ENCODE peak calls at places on chromosomes 1 and 21, in five cellular contexts. M is GM12878, P is A549, Z is IMR-90, S is HepG2. W is an unnamed sample.

GRCh38 chr1:202228484-202229122 is 35.0 kb downstream of the LGR6 start:
- DNase-seq in M (no peak), Z (no peak), S (no peak), P (no peak), W (no peak)

GRCh38 chr1:85406887-85407593 is 57.9 kb downstream of the DDAH1 start:
- DNase-seq in S (peak; percentile 69), Z (peak; percentile 94), M (no peak), P (peak; percentile 50), W (no peak)

GRCh38 chr1:239387304-239388231 is 1.2 kb downstream of the CHRM3 start:
- DNase-seq in M (no peak), Z (no peak), S (no peak), P (peak; percentile 10), W (no peak)

GRCh38 chr1:153515504-153516394 is 20.0 kb downstream of the S100A6 start:
- DNase-seq in Z (no peak), S (no peak), M (no peak), P (no peak), W (peak; percentile 57)

GRCh38 chr1:55703726-55704363 is 488.7 kb upstream of the USP24 start:
- DNase-seq in S (no peak), P (no peak), Z (peak; percentile 49), M (no peak), W (no peak)

GRCh38 chr1:151211972-151212705 is 13.8 kb downstream of the PIP5K1A start:
- DNase-seq in S (no peak), Z (no peak), M (no peak), P (no peak), W (no peak)

GRCh38 chr1:58047265-58047858 is 499.2 kb downstream of the OMA1 start:
- DNase-seq in Z (no peak), P (peak; percentile 10), M (no peak), S (peak; percentile 6), W (peak; percentile 65)

GRCh38 chr1:3135746-3136455 is 66.9 kb downstream of the PRDM16 start:
- DNase-seq in P (no peak), Z (no peak), M (no peak), S (no peak), W (no peak)

GRCh38 chr21:17050156-17050555 is 462.7 kb upstream of the CXADR start:
- DNase-seq in P (no peak), M (no peak), S (no peak), Z (peak; percentile 1), W (no peak)

GRCh38 chr1:33346921-33347649 is 26.2 kb upstream of the A3GALT2 start:
- DNase-seq in P (peak; percentile 33), Z (peak; percentile 94), M (no peak), S (peak; percentile 94), W (peak; percentile 61)

GRCh38 chr1:91026320-91026719 is 4.5 kb upstream of the ZNF644 start:
- DNase-seq in S (peak; percentile 74), M (no peak), Z (no peak), P (no peak), W (no peak)

DNA sequence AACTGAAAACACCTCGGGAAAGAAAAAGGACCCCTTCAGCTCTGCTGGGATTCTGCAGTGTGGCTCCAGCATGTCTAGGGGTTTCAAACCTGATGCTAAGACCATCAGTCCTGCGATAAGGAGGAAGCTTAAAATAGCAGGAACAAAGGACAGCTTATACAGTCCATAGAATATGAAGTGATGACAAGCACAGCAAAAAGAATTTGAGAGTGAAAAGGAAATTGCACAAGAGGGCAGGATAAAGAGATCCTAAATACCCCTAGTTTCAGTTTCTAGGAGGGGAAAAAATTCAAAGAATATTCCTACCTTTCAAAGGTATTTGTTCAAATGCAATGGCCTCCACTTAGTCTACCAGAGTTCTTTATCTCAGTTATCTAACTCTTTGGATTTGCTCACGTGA is 171.4 kb downstream of the TGFB2 start:
- DNase-seq in Z (no peak), P (no peak), S (no peak), M (no peak), W (no peak)
- H3K4me3 ChIP-seq in Z (no peak overlapping the region), P (no peak overlapping the region), S (no peak overlapping the region), M (no peak overlapping the region), W (no peak overlapping the region)

GRCh38 chr1:230970432-230970831 is 8.2 kb downstream of the TTC13 start:
- DNase-seq in S (no peak), Z (no peak), P (no peak), M (no peak), W (no peak)
- TF ChIP-seq BHLHE40 in S (no peak), Z (no peak), P (no peak), M (no peak), W (no peak)

GRCh38 chr1:155277070-155277895 is at the start of gene HCN3:
- DNase-seq in S (peak; percentile 93), P (peak; percentile 95), M (peak; percentile 79), Z (peak; percentile 93), W (peak; percentile 99)
- H3K4me3 ChIP-seq in S (peak within 1 kb of the TSS; percentile 97), P (peak within 1 kb of the TSS; percentile 93), M (peak within 1 kb of the TSS; percentile 82), Z (peak within 1 kb of the TSS; percentile 69), W (peak within 1 kb of the TSS; percentile 57)

GRCh38 chr1:205245096-205245495 is 17.4 kb downstream of the TMCC2 start:
- DNase-seq in S (no peak), Z (no peak), P (no peak), M (no peak), W (no peak)
- TF ChIP-seq BHLHE40 in S (no peak), Z (no peak), P (no peak), M (no peak), W (no peak)

DNA sequence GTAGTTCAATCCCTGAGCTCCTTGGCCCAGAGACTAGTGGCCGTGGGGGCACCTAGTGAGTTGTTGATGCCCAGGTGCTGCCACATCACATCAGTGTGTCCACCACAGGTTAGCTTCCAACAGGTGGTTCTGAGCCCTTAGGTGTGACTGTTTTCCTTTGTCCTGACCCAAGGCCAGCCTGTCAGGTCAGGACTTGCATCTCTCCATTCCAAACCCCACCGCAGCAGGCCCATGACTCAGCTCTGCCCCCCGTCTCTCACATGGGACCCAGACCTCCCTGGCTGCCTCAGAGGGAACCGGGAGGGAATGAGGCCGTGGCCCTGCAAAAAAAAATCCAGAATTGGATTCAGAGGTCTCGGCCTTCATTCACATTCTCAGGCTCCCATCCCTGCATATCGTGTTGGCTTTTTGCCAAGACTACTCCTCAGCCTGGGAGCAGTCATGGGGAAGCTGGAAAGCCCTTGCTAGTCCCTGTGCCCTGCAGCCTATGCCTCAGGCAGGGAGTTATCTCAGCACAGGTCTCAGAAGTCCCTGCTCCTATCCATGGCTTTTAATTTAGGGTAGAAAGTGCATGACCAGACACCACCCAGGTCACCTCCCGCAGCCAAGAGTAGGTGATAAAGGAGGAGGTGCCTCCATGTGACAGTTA is 7.2 kb downstream of the INAVA start:
- DNase-seq in Z (no peak), P (no peak), M (no peak), S (no peak), W (no peak)
- H3K4me3 ChIP-seq in Z (no peak overlapping the region), P (no peak overlapping the region), M (no peak overlapping the region), S (no peak overlapping the region), W (no peak overlapping the region)

GRCh38 chr1:5645929-5646328 is 346.3 kb downstream of the NPHP4 start:
- DNase-seq in P (no peak), M (no peak), S (no peak), Z (no peak), W (no peak)

GRCh38 chr1:5644281-5645134 is 347.7 kb downstream of the NPHP4 start:
- DNase-seq in Z (no peak), P (no peak), S (no peak), M (no peak), W (no peak)

GRCh38 chr1:5645135-5645399 is 347.2 kb downstream of the NPHP4 start:
- DNase-seq in S (no peak), M (no peak), Z (no peak), P (no peak), W (no peak)

GRCh38 chr1:5647226-5647625 is 345.0 kb downstream of the NPHP4 start:
- DNase-seq in S (no peak), P (no peak), Z (no peak), M (no peak), W (no peak)

GRCh38 chr1:5646486-5646885 is 345.7 kb downstream of the NPHP4 start:
- DNase-seq in M (no peak), P (no peak), S (peak; percentile 11), Z (no peak), W (no peak)
- TF ChIP-seq BHLHE40 in M (no peak), P (no peak), S (no peak), Z (no peak), W (no peak)

GRCh38 chr21:45972353-45972715 is 9.2 kb upstream of the COL6A1 start:
- DNase-seq in Z (no peak), M (no peak), P (no peak), S (no peak), W (no peak)
- H3K4me3 ChIP-seq in Z (no peak overlapping the region), M (no peak overlapping the region), P (no peak overlapping the region), S (no peak overlapping the region), W (no peak overlapping the region)

DNA sequence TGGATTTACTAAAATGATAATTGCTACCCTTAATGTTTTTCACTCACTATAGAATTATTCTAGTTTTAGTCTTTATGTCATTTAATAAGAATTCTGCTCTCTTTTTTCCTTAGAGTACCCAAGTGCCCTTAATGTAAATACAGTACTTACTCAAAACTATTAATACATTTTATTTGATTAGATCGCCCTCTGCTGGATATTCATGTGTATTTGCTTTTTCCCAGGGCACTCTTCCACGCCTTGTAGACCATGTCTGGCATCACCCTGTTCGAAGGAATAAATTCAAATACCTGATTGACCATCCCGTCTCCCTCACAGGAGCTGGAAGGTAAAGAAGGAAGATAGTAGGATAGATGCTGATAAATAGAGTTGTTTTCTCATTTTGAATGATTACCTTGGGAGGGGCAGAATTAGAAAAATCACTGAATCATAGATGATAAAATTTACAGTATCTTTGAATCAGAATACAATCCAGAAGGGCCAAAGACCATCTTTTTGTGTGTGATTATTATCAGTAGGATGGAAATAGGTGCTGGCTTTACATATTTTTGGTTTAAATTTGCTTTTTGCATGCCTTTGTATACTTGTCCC is 4.1 kb downstream of the AXDND1 start:
- DNase-seq in S (peak; percentile 53), M (peak; percentile 33), P (peak; percentile 62), Z (peak; percentile 77), W (peak; percentile 64)
- TF ChIP-seq BHLHE40 in S (no peak), M (no peak), P (no peak), Z (no peak), W (no peak)